ENCODE peak calls at places on chromosomes 13 and 19, in six cellular contexts. Y is RCC 7860, F is HCT116, C is NCI-H2029, B is psoas muscle, K is brain microvascular endothelial cell. H is an unnamed sample.
A peak's percentile ranks its signal among the peaks of the same experiment; 100 is the strongest.

GRCh38 chr19:11264452-11265176 is 2.3 kb upstream of the DOCK6 start:
- DNase-seq in K (no peak), B (peak; percentile 69), C (no peak), Y (no peak), F (no peak), H (no peak)

GRCh38 chr19:30357580-30357954 is 14.6 kb upstream of the ZNF536 start:
- DNase-seq in F (no peak), K (no peak), Y (no peak), B (no peak), C (no peak), H (no peak)

GRCh38 chr19:56167064-56167578 is 8.7 kb upstream of the GALP start:
- DNase-seq in B (no peak), F (no peak), K (no peak), Y (no peak), C (no peak), H (no peak)

GRCh38 chr19:19361075-19361594 is 40.5 kb downstream of the MAU2 start:
- DNase-seq in K (peak; percentile 89), Y (peak; percentile 56), F (peak; percentile 85), B (peak; percentile 83), C (peak; percentile 80), H (peak; percentile 75)

GRCh38 chr19:30174791-30175190 is 197.4 kb upstream of the ZNF536 start:
- DNase-seq in F (no peak), K (no peak), C (no peak), B (no peak), Y (no peak), H (no peak)

GRCh38 chr19:47446534-47447469 is 24.9 kb downstream of the SLC8A2 start:
- DNase-seq in C (peak; percentile 45), B (no peak), F (peak; percentile 81), K (no peak), Y (no peak), H (no peak)

GRCh38 chr13:109389456-109389855 is 396.9 kb downstream of the IRS2 start:
- DNase-seq in B (no peak), F (no peak), K (no peak), C (no peak), Y (no peak), H (peak; percentile 53)

GRCh38 chr19:45469835-45470146 is 2.0 kb downstream of the FOSB start:
- DNase-seq in C (peak; percentile 84), F (no peak), Y (no peak), K (no peak), B (no peak), H (no peak)

GRCh38 chr19:18289471-18290066 is 8.1 kb upstream of the JUND start:
- DNase-seq in C (no peak), B (no peak), F (no peak), Y (no peak), K (no peak), H (no peak)

GRCh38 chr19:29831041-29831548 is 19.3 kb downstream of the CCNE1 start:
- DNase-seq in K (no peak), B (peak; percentile 39), Y (peak; percentile 5), F (peak; percentile 76), C (no peak), H (no peak)

GRCh38 chr13:75636339-75637095 is 387 bp downstream of the LMO7 start:
- DNase-seq in Y (no peak), C (no peak), K (no peak), F (no peak), B (peak; percentile 47), H (peak; percentile 26)

GRCh38 chr19:16018801-16019551 is 57.3 kb upstream of the TPM4 start:
- DNase-seq in K (no peak), B (no peak), C (no peak), F (no peak), Y (no peak), H (no peak)

GRCh38 chr19:38559428-38560401 is 58.0 kb downstream of the MAP4K1 start:
- DNase-seq in B (peak; percentile 17), C (no peak), F (no peak), Y (peak; percentile 54), K (no peak), H (no peak)

GRCh38 chr13:47846886-47847285 is 154.2 kb downstream of the SUCLA2 start:
- DNase-seq in F (no peak), C (no peak), Y (no peak), K (peak; percentile 70), B (no peak), H (peak; percentile 32)

GRCh38 chr13:51856027-51856736 is 5.6 kb upstream of the CCDC70 start:
- DNase-seq in C (no peak), B (no peak), Y (no peak), F (no peak), K (no peak), H (no peak)

GRCh38 chr13:28540612-28541011 is 45.7 kb upstream of the FLT1 start:
- DNase-seq in B (no peak), F (no peak), Y (no peak), K (peak; percentile 6), C (no peak), H (no peak)

GRCh38 chr19:54952591-54953344 is 5.4 kb upstream of the NLRP7 start:
- DNase-seq in K (peak; percentile 54), C (no peak), B (no peak), F (no peak), Y (no peak), H (no peak)